ENCODE peak calls at places on chromosome 11, in six cellular contexts. Z is cardiac fibroblast; T is astrocyte of the spinal cord; H is fibroblast of pulmonary artery; F is CD8-positive, alpha-beta T cell; L is upper lobe of right lung. O is an unnamed sample.
A peak's percentile ranks its signal among the peaks of the same experiment; 100 is the strongest.

GRCh38 chr11:116895053-116895757 is 57.8 kb upstream of the APOA1 start:
- DNase-seq in F (no peak), L (no peak), H (peak; percentile 29), Z (peak; percentile 28), T (no peak), O (no peak)

GRCh38 chr11:69129053-69129452 is 26.7 kb upstream of the SMIM38 start:
- DNase-seq in H (no peak), T (no peak), L (no peak), F (no peak), Z (no peak), O (no peak)

GRCh38 chr11:38460901-38461300 is 1862.9 kb upstream of the RAG2 start:
- DNase-seq in L (peak; percentile 63), Z (peak; percentile 93), H (peak; percentile 91), F (no peak), T (peak; percentile 96), O (no peak)

GRCh38 chr11:112613051-112613972 is 347.9 kb upstream of the NCAM1 start:
- DNase-seq in F (no peak), T (peak; percentile 75), H (peak; percentile 72), L (no peak), Z (peak; percentile 70), O (peak; percentile 58)

GRCh38 chr11:5929984-5930383 is 12.1 kb upstream of the OR56A3 start:
- DNase-seq in Z (no peak), F (no peak), T (no peak), H (no peak), L (no peak), O (no peak)

GRCh38 chr11:7892751-7893356 is 38.2 kb downstream of the OR10A6 start:
- DNase-seq in F (no peak), Z (peak; percentile 82), H (peak; percentile 78), T (peak; percentile 69), L (no peak), O (peak; percentile 70)

GRCh38 chr11:9448576-9449352 is 12.0 kb upstream of the ZNF143 start:
- DNase-seq in L (peak; percentile 40), T (no peak), Z (no peak), F (no peak), H (no peak), O (no peak)

GRCh38 chr11:12871788-12872321 is 137.3 kb upstream of the RASSF10 start:
- DNase-seq in Z (peak; percentile 48), T (no peak), F (no peak), L (no peak), H (no peak), O (no peak)

GRCh38 chr11:102010776-102011500 is 36.3 kb upstream of the CFAP300 start:
- DNase-seq in F (no peak), H (peak; percentile 83), T (peak; percentile 82), L (peak; percentile 85), Z (peak; percentile 94), O (peak; percentile 91)

GRCh38 chr11:121471167-121471566 is 18.4 kb upstream of the SORL1-AS1 start:
- DNase-seq in H (no peak), L (no peak), Z (no peak), F (no peak), T (no peak), O (no peak)

GRCh38 chr11:75627879-75628668 is 40.8 kb downstream of the MAP6 start:
- DNase-seq in T (peak; percentile 27), F (no peak), Z (peak; percentile 49), H (peak; percentile 45), L (no peak), O (peak; percentile 42)

GRCh38 chr11:120137611-120138521 is at the start of gene TRIM29:
- DNase-seq in F (no peak), Z (no peak), L (peak; percentile 54), H (no peak), T (no peak), O (no peak)

GRCh38 chr11:60942207-60942606 is 9.8 kb downstream of the SLC15A3 start:
- DNase-seq in H (no peak), T (no peak), F (no peak), Z (no peak), L (no peak), O (no peak)

GRCh38 chr11:14376920-14377319 is 17.9 kb upstream of the RRAS2 start:
- DNase-seq in F (no peak), Z (no peak), H (no peak), T (no peak), L (no peak), O (no peak)

GRCh38 chr11:132035736-132036135 is 665.3 kb downstream of the NTM start:
- DNase-seq in L (no peak), F (no peak), T (no peak), H (no peak), Z (no peak), O (no peak)

GRCh38 chr11:66904055-66904454 is 47.2 kb downstream of the LRFN4 start:
- DNase-seq in T (no peak), F (no peak), H (no peak), L (no peak), Z (peak; percentile 27), O (no peak)

GRCh38 chr11:110069158-110069737 is 23.9 kb upstream of the ZC3H12C start:
- DNase-seq in L (no peak), H (peak; percentile 89), T (peak; percentile 61), Z (peak; percentile 90), F (no peak), O (peak; percentile 66)

GRCh38 chr11:122817121-122817520 is 21.2 kb upstream of the CRTAM start:
- DNase-seq in H (peak; percentile 51), F (no peak), L (no peak), T (no peak), Z (peak; percentile 38), O (no peak)

GRCh38 chr11:122209619-122210377 is 93.8 kb upstream of the BLID start:
- DNase-seq in F (no peak), H (peak; percentile 98), L (no peak), T (peak; percentile 89), Z (peak; percentile 97), O (peak; percentile 86)

GRCh38 chr11:8247312-8247711 is 16.4 kb downstream of the LMO1 start:
- DNase-seq in F (no peak), L (no peak), T (no peak), Z (no peak), H (no peak), O (no peak)

GRCh38 chr11:61828629-61829407 is 718 bp downstream of the FADS2 start:
- DNase-seq in L (peak; percentile 72), F (peak; percentile 28), T (peak; percentile 27), H (peak; percentile 37), Z (peak; percentile 34), O (peak; percentile 24)

GRCh38 chr11:121703166-121703565 is 250.4 kb upstream of the SORL1-AS1 start:
- DNase-seq in L (no peak), Z (no peak), T (no peak), F (no peak), H (no peak), O (no peak)

GRCh38 chr11:898160-898517 is 12.5 kb downstream of the CHID1 start:
- DNase-seq in L (no peak), F (no peak), T (peak; percentile 14), H (peak; percentile 41), Z (peak; percentile 13), O (no peak)

GRCh38 chr11:30422828-30423648 is 100.1 kb downstream of the ARL14EP start:
- DNase-seq in H (no peak), F (no peak), L (no peak), Z (no peak), T (no peak), O (no peak)

GRCh38 chr11:2862950-2863618 is 22.5 kb downstream of the CDKN1C start:
- DNase-seq in Z (no peak), H (no peak), F (no peak), T (peak; percentile 13), L (no peak), O (no peak)
- H3K4me3 ChIP-seq in Z (no peak overlapping the region), H (no peak overlapping the region), F (no peak overlapping the region), T (no peak overlapping the region), L (no peak overlapping the region), O (no peak overlapping the region)

DNA sequence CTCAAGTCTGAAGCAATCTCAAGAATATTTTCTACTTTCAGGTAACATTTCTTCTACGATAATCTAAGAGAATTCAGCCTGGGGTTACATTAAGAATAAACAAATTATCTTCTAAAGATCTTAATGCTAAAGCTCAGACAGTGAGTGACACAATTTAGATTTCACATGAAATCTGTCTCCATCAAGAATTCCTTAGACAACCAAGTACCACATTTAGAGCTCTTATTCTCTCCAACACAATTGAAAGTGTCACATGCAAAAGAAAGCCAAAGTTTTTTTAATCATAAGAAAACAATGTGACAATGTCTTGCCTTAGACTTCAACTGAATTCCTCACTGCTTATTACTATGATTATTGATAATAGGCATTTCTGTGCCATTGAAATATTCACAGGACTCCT is 60.7 kb upstream of the FAT3 start:
- DNase-seq in Z (no peak), F (no peak), L (no peak), H (no peak), T (no peak), O (no peak)
- H3K4me3 ChIP-seq in Z (no peak overlapping the region), F (no peak overlapping the region), L (no peak overlapping the region), H (no peak overlapping the region), T (no peak overlapping the region), O (no peak overlapping the region)

GRCh38 chr11:20388096-20389055 is 860 bp downstream of the PRMT3 start:
- DNase-seq in F (no peak), H (peak; percentile 5), L (no peak), T (peak; percentile 23), Z (peak; percentile 10), O (peak; percentile 25)

DNA sequence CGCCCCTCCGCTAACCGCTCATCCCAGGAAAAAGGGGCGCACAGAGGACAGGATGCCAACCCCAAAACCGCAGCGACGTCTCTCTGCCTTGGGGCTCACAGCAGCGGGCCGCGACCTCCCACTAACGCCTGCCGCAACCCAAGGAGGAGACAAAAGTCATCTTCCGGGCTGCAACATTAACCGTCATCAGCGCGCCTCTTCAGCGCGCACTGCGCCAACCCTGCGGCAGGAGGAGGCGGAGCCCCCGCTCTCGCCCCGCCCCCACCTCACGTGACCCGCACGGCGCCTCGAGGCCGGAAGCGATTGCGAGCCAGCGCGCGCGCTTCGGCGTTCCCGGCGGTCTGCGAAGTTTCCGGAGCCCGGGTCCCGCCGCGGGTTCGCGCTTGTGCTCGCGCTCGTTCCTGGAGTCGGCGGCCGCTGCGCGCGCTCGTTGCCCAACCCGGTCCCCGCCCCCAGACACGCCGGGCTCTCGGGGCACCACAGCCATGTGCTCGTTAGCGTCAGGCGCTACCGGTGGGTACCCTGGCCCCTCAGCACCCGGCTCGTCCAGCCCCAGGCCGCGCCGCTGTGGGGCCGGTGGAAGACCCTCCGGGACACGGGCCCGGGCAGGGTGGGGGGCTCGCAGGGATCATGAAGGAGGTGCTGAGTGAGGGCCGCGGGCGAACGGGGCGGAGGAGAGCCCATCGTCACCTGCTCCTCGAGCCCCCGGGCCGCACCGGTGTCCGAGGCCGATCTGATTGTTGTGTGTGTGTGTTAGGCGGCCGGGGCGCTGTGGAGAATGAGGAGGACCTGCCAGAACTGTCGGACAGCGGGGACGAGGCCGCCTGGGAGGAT is at the start of gene PRMT3:
- DNase-seq in T (peak; percentile 96), Z (peak; percentile 96), F (peak; percentile 96), H (peak; percentile 97), L (peak; percentile 99), O (peak; percentile 94)
- H3K4me3 ChIP-seq in T (peak within 1 kb of the TSS; percentile 67), Z (peak within 1 kb of the TSS; percentile 97), F (peak within 1 kb of the TSS; percentile 85), H (peak within 1 kb of the TSS; percentile 77), L (peak within 1 kb of the TSS; percentile 95), O (peak within 1 kb of the TSS; percentile 95)

GRCh38 chr11:64148200-64148916 is 17.6 kb downstream of the MACROD1 start:
- DNase-seq in F (peak; percentile 69), Z (peak; percentile 73), L (peak; percentile 88), H (peak; percentile 76), T (peak; percentile 71), O (peak; percentile 66)
- H3K4me3 ChIP-seq in F (no peak overlapping the region), Z (peak overlapping the region; percentile 18), L (peak overlapping the region; percentile 32), H (peak overlapping the region; percentile 8), T (peak overlapping the region; percentile 10), O (no peak overlapping the region)

GRCh38 chr11:33778682-33779081 is 4.4 kb upstream of the FBXO3 start:
- DNase-seq in L (no peak), Z (peak; percentile 69), F (no peak), T (peak; percentile 84), H (peak; percentile 69), O (peak; percentile 85)
- H3K4me3 ChIP-seq in L (no peak overlapping the region), Z (no peak overlapping the region), F (no peak overlapping the region), T (no peak overlapping the region), H (no peak overlapping the region), O (no peak overlapping the region)

O was measured in AG10803.